ENCODE peak calls at places on chromosomes 16 and 17, in four cellular contexts. D is K562, J is HepG2, A is GM12878. X is an unnamed sample.

GRCh38 chr17:56217921-56218320 is 64.6 kb downstream of the ANKFN1 start:
- DNase-seq in J (no peak), A (no peak), D (no peak), X (no peak)

GRCh38 chr16:72404299-72404698 is 232.3 kb upstream of the PMFBP1 start:
- DNase-seq in D (no peak), J (no peak), A (no peak), X (no peak)

GRCh38 chr17:67223924-67224323 is 21.1 kb downstream of the HELZ start:
- DNase-seq in D (peak; percentile 69), J (peak; percentile 18), A (no peak), X (no peak)

GRCh38 chr16:58039829-58040495 is 14.4 kb downstream of the MMP15 start:
- DNase-seq in A (no peak), J (no peak), D (no peak), X (no peak)

GRCh38 chr16:2058901-2059300 is 11.1 kb downstream of the TSC2 start:
- DNase-seq in D (no peak), J (no peak), A (no peak), X (no peak)

GRCh38 chr16:56257260-56257659 is 66.0 kb downstream of the GNAO1 start:
- DNase-seq in J (no peak), D (no peak), A (no peak), X (no peak)

GRCh38 chr16:11034005-11034404 is 89.6 kb downstream of the CLEC16A start:
- DNase-seq in A (no peak), D (no peak), J (no peak), X (no peak)

GRCh38 chr17:38598536-38598935 is 7.2 kb downstream of the SRCIN1 start:
- DNase-seq in J (peak; percentile 82), D (peak; percentile 91), A (no peak), X (peak; percentile 87)

GRCh38 chr17:80189611-80190010 is 19.8 kb downstream of the CARD14 start:
- DNase-seq in A (no peak), J (no peak), D (no peak), X (no peak)

GRCh38 chr17:42900460-42901331 is at the start of gene G6PC1:
- DNase-seq in D (no peak), J (peak; percentile 71), A (no peak), X (no peak)

GRCh38 chr16:5851583-5851982 is 754.0 kb upstream of the EEF2KMT start:
- DNase-seq in D (no peak), J (no peak), A (no peak), X (no peak)
- TF ChIP-seq ZBTB33 in D (no peak), J (no peak), A (no peak), X (no peak)

DNA sequence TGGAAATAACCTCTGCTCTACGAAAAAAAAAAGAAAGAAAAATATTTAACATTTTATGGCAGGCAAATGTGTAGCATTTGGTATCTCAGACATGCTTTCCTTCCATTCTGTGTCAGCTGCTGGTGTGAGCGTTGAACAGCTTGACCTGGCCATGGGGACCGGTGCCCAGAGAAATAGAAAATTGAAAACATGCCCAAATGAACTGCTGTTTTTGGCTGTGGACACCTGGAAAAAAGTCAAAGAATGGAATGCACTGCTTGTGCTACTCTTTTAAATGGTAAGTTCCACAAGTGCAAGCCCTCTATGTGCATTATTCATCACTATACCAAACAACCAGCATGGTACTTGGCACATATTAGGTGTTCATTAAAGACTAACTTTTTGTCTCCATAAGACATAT is 127.2 kb downstream of the CDH8 start:
- DNase-seq in A (no peak), D (no peak), J (no peak), X (no peak)
- TF ChIP-seq POLR2A in A (no peak), D (no peak), J (no peak), X (no peak)

GRCh38 chr16:89922884-89923639 is at the start of gene TUBB3:
- DNase-seq in A (no peak), J (peak; percentile 73), D (peak; percentile 98), X (peak; percentile 56)

GRCh38 chr16:89922477-89922883 is 662 bp upstream of the TUBB3 start:
- DNase-seq in D (peak; percentile 80), A (no peak), J (peak; percentile 88), X (peak; percentile 82)

GRCh38 chr16:89924298-89924924 is 1.3 kb downstream of the TUBB3 start:
- DNase-seq in J (peak; percentile 55), D (peak; percentile 56), A (no peak), X (no peak)

GRCh38 chr16:89924925-89925307 is 1.8 kb downstream of the TUBB3 start:
- DNase-seq in A (no peak), D (no peak), J (no peak), X (no peak)

DNA sequence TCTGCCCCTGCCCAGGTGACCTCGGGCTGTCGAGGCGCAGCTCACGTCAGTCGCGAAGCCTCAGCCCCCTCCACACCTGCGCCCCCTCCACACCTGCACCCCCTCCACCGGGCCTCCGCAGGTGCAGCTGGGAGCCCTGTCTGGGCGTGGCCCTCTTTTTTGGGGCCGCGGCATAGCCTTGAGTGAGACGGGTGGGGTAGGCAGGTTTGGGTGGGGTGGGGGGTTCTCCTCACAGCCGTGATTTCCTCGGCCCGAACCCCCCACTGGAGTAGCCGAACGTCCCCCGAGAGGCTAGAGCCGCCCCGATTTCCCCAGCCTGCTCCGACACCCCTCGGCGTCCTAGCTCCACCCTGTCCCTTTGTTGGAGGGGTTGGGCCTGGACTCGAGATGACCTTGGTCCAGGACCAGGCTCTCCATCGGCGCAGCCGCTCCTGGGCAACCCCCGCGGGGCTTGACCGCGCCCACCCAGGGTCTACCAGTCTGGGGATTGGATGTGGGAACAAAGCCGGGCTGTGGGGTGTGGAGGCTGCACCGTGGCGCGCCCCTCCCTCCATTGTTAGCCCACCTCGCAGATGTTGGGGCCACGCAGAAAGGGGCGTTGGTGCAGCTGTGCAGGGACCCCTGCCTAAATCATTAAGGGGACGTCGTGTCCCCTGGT is 627 bp downstream of the TUBB3 start:
- DNase-seq in A (no peak), D (no peak), J (peak; percentile 56), X (no peak)
- TF ChIP-seq RAD21 in A (no peak), D (no peak), J (no peak), X (no peak)

GRCh38 chr17:34980681-34981537 is 597 bp downstream of the LIG3 start:
- DNase-seq in A (peak; percentile 27), D (peak; percentile 92), J (peak; percentile 83), X (peak; percentile 56)
- TF ChIP-seq ZBTB33 in A (no peak), D (no peak), J (no peak), X (no peak)